ENCODE peak calls at places on chromosomes 2 and 18, in six cellular contexts. One of them, this sample, is unnamed.

GRCh38 chr2:1033058-1033457 is 82.4 kb downstream of the SNTG2 start:
- DNase-seq in HCT116: no peak
- DNase-seq in H1: no peak
- DNase-seq in K562: no peak
- DNase-seq in NT2/D1: peak
- DNase-seq in HepG2: no peak
- DNase-seq in this sample: no peak

GRCh38 chr2:160241251-160242137 is 41.4 kb upstream of the ITGB6 start:
- DNase-seq in HCT116: peak
- DNase-seq in HepG2: no peak
- DNase-seq in H1: no peak
- DNase-seq in K562: no peak
- DNase-seq in NT2/D1: no peak
- DNase-seq in this sample: no peak

GRCh38 chr2:217465136-217465535 is 537.7 kb downstream of the TNS1 start:
- DNase-seq in HCT116: no peak
- DNase-seq in NT2/D1: no peak
- DNase-seq in K562: no peak
- DNase-seq in HepG2: no peak
- DNase-seq in H1: no peak
- DNase-seq in this sample: no peak

GRCh38 chr2:167924556-167924955 is 322.8 kb downstream of the STK39 start:
- DNase-seq in H1: no peak
- DNase-seq in NT2/D1: no peak
- DNase-seq in HepG2: no peak
- DNase-seq in K562: no peak
- DNase-seq in HCT116: no peak
- DNase-seq in this sample: no peak

GRCh38 chr2:162711832-162712540 is 126.6 kb downstream of the KCNH7 start:
- DNase-seq in NT2/D1: peak
- DNase-seq in H1: no peak
- DNase-seq in HepG2: peak
- DNase-seq in K562: no peak
- DNase-seq in HCT116: no peak
- DNase-seq in this sample: no peak

GRCh38 chr2:237967463-237967871 is 653 bp downstream of the UBE2F start:
- DNase-seq in H1: peak
- DNase-seq in K562: peak
- DNase-seq in NT2/D1: no peak
- DNase-seq in HepG2: no peak
- DNase-seq in HCT116: no peak
- DNase-seq in this sample: no peak

GRCh38 chr2:160994141-160995002 is 165.9 kb upstream of the TANK start:
- DNase-seq in NT2/D1: peak
- DNase-seq in HepG2: peak
- DNase-seq in K562: peak
- DNase-seq in H1: peak
- DNase-seq in HCT116: peak
- DNase-seq in this sample: peak

GRCh38 chr2:236867441-236868260 is 218.0 kb upstream of the COPS8 start:
- DNase-seq in HCT116: no peak
- DNase-seq in NT2/D1: no peak
- DNase-seq in K562: no peak
- DNase-seq in H1: no peak
- DNase-seq in HepG2: no peak
- DNase-seq in this sample: no peak

GRCh38 chr2:43762286-43762685 is 11.6 kb upstream of the DYNC2LI1 start:
- DNase-seq in H1: no peak
- DNase-seq in HCT116: no peak
- DNase-seq in HepG2: no peak
- DNase-seq in K562: no peak
- DNase-seq in NT2/D1: no peak
- DNase-seq in this sample: no peak

GRCh38 chr18:48754993-48755473 is 195.7 kb downstream of the SMAD7 start:
- DNase-seq in NT2/D1: no peak
- DNase-seq in HCT116: no peak
- DNase-seq in HepG2: no peak
- DNase-seq in H1: no peak
- DNase-seq in K562: no peak
- DNase-seq in this sample: peak

GRCh38 chr2:189608799-189609422 is 28.3 kb upstream of the SLC40A1 start:
- DNase-seq in H1: no peak
- DNase-seq in HepG2: no peak
- DNase-seq in NT2/D1: no peak
- DNase-seq in HCT116: no peak
- DNase-seq in K562: no peak
- DNase-seq in this sample: no peak

GRCh38 chr2:129092871-129093385 is 774.3 kb upstream of the HS6ST1 start:
- DNase-seq in H1: no peak
- DNase-seq in K562: no peak
- DNase-seq in NT2/D1: no peak
- DNase-seq in HCT116: no peak
- DNase-seq in HepG2: no peak
- DNase-seq in this sample: no peak

GRCh38 chr18:70284976-70285610 is 3.8 kb upstream of the SOCS6 start:
- DNase-seq in HCT116: no peak
- DNase-seq in H1: no peak
- DNase-seq in NT2/D1: no peak
- DNase-seq in K562: no peak
- DNase-seq in HepG2: no peak
- DNase-seq in this sample: no peak

GRCh38 chr2:141630531-141630930 is 500.3 kb downstream of the LRP1B start:
- DNase-seq in HepG2: no peak
- DNase-seq in K562: no peak
- DNase-seq in NT2/D1: no peak
- DNase-seq in H1: no peak
- DNase-seq in HCT116: no peak
- DNase-seq in this sample: no peak

GRCh38 chr18:30280861-30281470 is 761.6 kb downstream of the DSC3 start:
- DNase-seq in NT2/D1: peak
- DNase-seq in H1: no peak
- DNase-seq in HepG2: peak
- DNase-seq in HCT116: peak
- DNase-seq in K562: peak
- DNase-seq in this sample: no peak

GRCh38 chr2:174546519-174547506 is 50.8 kb downstream of the WIPF1 start:
- DNase-seq in HepG2: peak
- DNase-seq in HCT116: peak
- DNase-seq in H1: peak
- DNase-seq in K562: peak
- DNase-seq in NT2/D1: peak
- DNase-seq in this sample: no peak

GRCh38 chr2:145800201-145801091 is 1280.5 kb upstream of the ZEB2 start:
- DNase-seq in HCT116: peak
- DNase-seq in K562: no peak
- DNase-seq in HepG2: peak
- DNase-seq in H1: no peak
- DNase-seq in NT2/D1: no peak
- DNase-seq in this sample: no peak

GRCh38 chr2:224194161-224194560 is 155.1 kb upstream of the SERPINE2 start:
- DNase-seq in K562: no peak
- DNase-seq in NT2/D1: no peak
- DNase-seq in H1: no peak
- DNase-seq in HCT116: no peak
- DNase-seq in HepG2: no peak
- DNase-seq in this sample: no peak

GRCh38 chr2:122081743-122082142 is 326.3 kb downstream of the TSN start:
- DNase-seq in NT2/D1: no peak
- DNase-seq in HCT116: no peak
- DNase-seq in H1: no peak
- DNase-seq in K562: no peak
- DNase-seq in HepG2: no peak
- DNase-seq in this sample: no peak

GRCh38 chr2:102841107-102841840 is 79.4 kb downstream of the TMEM182 start:
- DNase-seq in HepG2: peak
- DNase-seq in K562: peak
- DNase-seq in NT2/D1: peak
- DNase-seq in H1: peak
- DNase-seq in HCT116: peak
- DNase-seq in this sample: no peak

GRCh38 chr2:192278701-192279100 is 84.0 kb upstream of the TMEFF2 start:
- DNase-seq in HCT116: no peak
- DNase-seq in H1: no peak
- DNase-seq in NT2/D1: no peak
- DNase-seq in K562: no peak
- DNase-seq in HepG2: no peak
- DNase-seq in this sample: no peak

GRCh38 chr2:238379096-238379810 is 47.5 kb upstream of the ASB1 start:
- DNase-seq in K562: no peak
- DNase-seq in NT2/D1: no peak
- DNase-seq in HCT116: no peak
- DNase-seq in H1: no peak
- DNase-seq in HepG2: no peak
- DNase-seq in this sample: no peak

GRCh38 chr18:78912862-78913261 is 66.8 kb upstream of the SALL3 start:
- DNase-seq in HCT116: no peak
- DNase-seq in HepG2: no peak
- DNase-seq in H1: peak
- DNase-seq in K562: no peak
- DNase-seq in NT2/D1: no peak
- DNase-seq in this sample: no peak

GRCh38 chr2:20115902-20116301 is 64.5 kb upstream of the LAPTM4A start:
- DNase-seq in HepG2: no peak
- DNase-seq in K562: no peak
- DNase-seq in NT2/D1: no peak
- DNase-seq in HCT116: no peak
- DNase-seq in H1: no peak
- DNase-seq in this sample: no peak

GRCh38 chr2:216017365-216017764 is 4.0 kb upstream of the MREG start:
- DNase-seq in H1: no peak
- DNase-seq in K562: no peak
- DNase-seq in NT2/D1: no peak
- DNase-seq in HCT116: no peak
- DNase-seq in HepG2: no peak
- DNase-seq in this sample: peak

GRCh38 chr2:70519453-70519852 is 34.2 kb downstream of the TGFA start:
- DNase-seq in HepG2: no peak
- DNase-seq in NT2/D1: no peak
- DNase-seq in HCT116: no peak
- DNase-seq in K562: no peak
- DNase-seq in H1: peak
- DNase-seq in this sample: no peak

GRCh38 chr2:201827621-201828020 is 21.3 kb downstream of the CDK15 start:
- DNase-seq in NT2/D1: no peak
- DNase-seq in HCT116: peak
- DNase-seq in K562: no peak
- DNase-seq in HepG2: no peak
- DNase-seq in H1: no peak
- DNase-seq in this sample: no peak

DNA sequence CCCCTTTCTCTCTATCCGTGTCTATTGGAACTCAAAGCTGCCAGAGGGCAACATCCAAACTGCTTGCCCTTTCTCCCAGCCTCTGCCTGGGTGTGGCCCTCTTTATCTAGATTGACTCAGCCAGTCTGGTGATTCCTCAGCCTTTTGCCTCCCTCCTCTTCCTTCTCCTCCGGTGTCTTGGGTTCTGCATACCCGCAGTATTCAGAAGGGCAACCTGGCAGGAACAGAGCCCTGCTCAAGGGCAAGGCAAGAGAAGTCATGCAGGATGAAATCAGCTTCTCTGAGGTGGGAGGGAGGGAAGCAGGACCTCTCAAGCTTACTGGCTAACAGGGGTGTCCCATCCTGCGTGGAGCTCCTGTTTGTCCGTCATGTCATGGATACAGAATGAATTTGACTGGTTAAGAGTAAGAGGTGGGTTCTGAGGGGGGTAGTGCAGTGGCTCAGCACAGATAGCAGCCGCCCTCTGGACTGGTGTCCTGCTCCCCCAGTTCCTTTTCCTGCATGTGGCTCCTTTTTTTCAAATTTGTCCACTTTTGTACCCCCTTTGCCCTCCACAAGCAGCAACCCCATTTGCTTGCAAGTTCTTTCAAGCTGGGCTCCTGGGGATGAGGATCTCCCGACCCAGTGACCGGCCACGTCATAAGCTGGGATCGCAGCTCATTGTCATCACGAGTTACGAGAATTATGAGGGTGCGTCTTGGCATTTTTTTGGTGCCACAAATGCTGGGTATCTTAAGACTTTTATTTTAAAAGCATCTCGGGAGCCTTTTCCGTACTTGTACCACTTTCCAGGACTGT is 154.1 kb downstream of the FHOD3 start:
- DNase-seq in HCT116: no peak
- DNase-seq in NT2/D1: no peak
- DNase-seq in HepG2: no peak
- DNase-seq in K562: no peak
- DNase-seq in H1: no peak
- DNase-seq in this sample: no peak
- TF ChIP-seq ZNF274 in HCT116: no peak
- TF ChIP-seq ZNF274 in NT2/D1: no peak
- TF ChIP-seq ZNF274 in HepG2: no peak
- TF ChIP-seq ZNF274 in K562: no peak
- TF ChIP-seq ZNF274 in H1: no peak
- TF ChIP-seq ZNF274 in this sample: no peak

GRCh38 chr18:67104700-67105284 is 411.7 kb downstream of the DSEL start:
- DNase-seq in NT2/D1: peak
- DNase-seq in HCT116: no peak
- DNase-seq in H1: peak
- DNase-seq in HepG2: peak
- DNase-seq in K562: no peak
- DNase-seq in this sample: no peak
- TF ChIP-seq ZNF274 in NT2/D1: no peak
- TF ChIP-seq ZNF274 in HCT116: no peak
- TF ChIP-seq ZNF274 in H1: no peak
- TF ChIP-seq ZNF274 in HepG2: no peak
- TF ChIP-seq ZNF274 in K562: no peak
- TF ChIP-seq ZNF274 in this sample: no peak

DNA sequence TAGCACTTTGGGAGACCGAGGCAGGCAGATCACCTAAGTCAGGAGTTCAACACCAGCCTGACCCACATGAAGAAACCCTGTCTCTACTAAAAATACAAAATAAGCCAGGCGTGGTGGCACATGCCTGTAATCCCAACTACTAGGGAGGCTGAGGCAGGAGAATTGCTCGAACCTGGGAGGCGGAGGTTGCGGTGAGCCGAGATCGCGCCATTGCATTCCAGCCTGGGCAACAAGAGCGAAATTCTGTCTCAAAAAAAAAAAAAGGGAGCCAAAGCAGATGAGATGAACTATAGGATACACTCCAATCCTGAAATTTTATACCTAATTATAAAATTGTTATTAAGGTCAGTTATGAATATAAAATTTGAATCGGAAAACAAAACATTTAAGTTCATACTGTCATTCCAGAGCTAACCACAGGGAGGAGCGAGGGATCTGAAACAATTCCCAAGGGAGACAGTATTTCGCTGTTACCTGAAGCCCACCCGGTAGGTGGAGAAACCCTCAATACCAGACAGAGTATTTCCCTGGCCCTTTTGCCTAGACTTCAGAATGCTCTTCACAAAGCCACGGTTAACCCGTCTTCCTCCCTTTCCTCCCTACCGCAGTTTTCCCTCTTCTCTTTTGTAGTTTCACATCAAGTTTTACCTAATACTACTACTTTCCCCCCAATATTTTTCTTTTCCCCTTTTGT is 1.4 kb downstream of the PPM1G start:
- DNase-seq in HepG2: peak
- DNase-seq in H1: peak
- DNase-seq in NT2/D1: peak
- DNase-seq in K562: peak
- DNase-seq in HCT116: peak
- DNase-seq in this sample: no peak
- TF ChIP-seq ZNF274 in HepG2: no peak
- TF ChIP-seq ZNF274 in H1: no peak
- TF ChIP-seq ZNF274 in NT2/D1: no peak
- TF ChIP-seq ZNF274 in K562: no peak
- TF ChIP-seq ZNF274 in HCT116: no peak
- TF ChIP-seq ZNF274 in this sample: no peak

GRCh38 chr18:9647496-9648323 is 33.4 kb upstream of the PPP4R1 start:
- DNase-seq in HCT116: no peak
- DNase-seq in NT2/D1: no peak
- DNase-seq in H1: no peak
- DNase-seq in K562: no peak
- DNase-seq in HepG2: peak
- DNase-seq in this sample: peak
- TF ChIP-seq ZNF274 in HCT116: no peak
- TF ChIP-seq ZNF274 in NT2/D1: no peak
- TF ChIP-seq ZNF274 in H1: no peak
- TF ChIP-seq ZNF274 in K562: no peak
- TF ChIP-seq ZNF274 in HepG2: no peak
- TF ChIP-seq ZNF274 in this sample: no peak